ENCODE peak calls at places on chromosome 16, in six cellular contexts. V is PC-3, B is GM23248, G is SK-N-MC, U is HepG2, H is mammary epithelial cell. F is an unnamed sample.

GRCh38 chr16:7107436-7107835 is 225.2 kb upstream of the RBFOX1 start:
- DNase-seq in V (no peak), B (no peak), G (no peak), U (no peak), H (no peak), F (no peak)

GRCh38 chr16:54242199-54242598 is 44.4 kb downstream of the IRX3 start:
- DNase-seq in V (peak), B (no peak), G (no peak), U (peak), H (peak), F (peak)

GRCh38 chr16:82655315-82655714 is 28.5 kb downstream of the CDH13 start:
- DNase-seq in V (no peak), B (peak), G (no peak), U (no peak), H (no peak), F (no peak)

GRCh38 chr16:82700541-82701240 is 73.9 kb downstream of the CDH13 start:
- DNase-seq in V (no peak), B (peak), G (no peak), U (no peak), H (no peak), F (no peak)

GRCh38 chr16:60929-61878 is 7.6 kb downstream of the SNRNP25 start:
- DNase-seq in V (no peak), B (no peak), G (no peak), U (no peak), H (no peak), F (no peak)

GRCh38 chr16:83953796-83954576 is 946 bp downstream of the OSGIN1 start:
- DNase-seq in V (peak), B (peak), G (no peak), U (peak), H (peak), F (peak)

GRCh38 chr16:81752225-81752875 is 26.7 kb upstream of the PLCG2 start:
- DNase-seq in V (no peak), B (peak), G (no peak), U (no peak), H (no peak), F (no peak)

GRCh38 chr16:20372696-20373095 is 20.2 kb upstream of the UMOD start:
- DNase-seq in V (peak), B (peak), G (no peak), U (no peak), H (no peak), F (no peak)

DNA sequence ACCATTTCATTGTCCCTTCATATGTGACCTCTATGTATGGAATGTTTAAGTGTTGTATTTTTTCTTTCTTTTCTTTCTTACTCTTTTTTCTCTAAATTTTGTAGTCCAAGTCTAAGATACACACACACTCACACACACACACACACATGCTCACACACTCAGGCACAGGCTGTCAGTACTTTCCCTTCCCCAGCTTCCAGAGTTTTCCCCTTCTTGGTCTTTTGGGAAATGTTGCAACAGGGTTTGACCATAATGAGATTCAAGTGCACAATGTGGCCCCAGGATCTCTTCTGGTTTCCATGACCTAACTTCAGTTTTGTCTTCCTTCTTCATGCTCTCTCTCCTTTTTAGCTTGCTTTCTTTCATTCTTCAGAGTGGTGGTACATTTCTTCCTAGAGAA is 289.8 kb upstream of the FOXF1 start:
- DNase-seq in V (no peak), B (no peak), G (no peak), U (no peak), H (no peak), F (no peak)
- TF ChIP-seq EZH2 in V (no peak), B (no peak), G (no peak), U (no peak), H (no peak), F (no peak)

DNA sequence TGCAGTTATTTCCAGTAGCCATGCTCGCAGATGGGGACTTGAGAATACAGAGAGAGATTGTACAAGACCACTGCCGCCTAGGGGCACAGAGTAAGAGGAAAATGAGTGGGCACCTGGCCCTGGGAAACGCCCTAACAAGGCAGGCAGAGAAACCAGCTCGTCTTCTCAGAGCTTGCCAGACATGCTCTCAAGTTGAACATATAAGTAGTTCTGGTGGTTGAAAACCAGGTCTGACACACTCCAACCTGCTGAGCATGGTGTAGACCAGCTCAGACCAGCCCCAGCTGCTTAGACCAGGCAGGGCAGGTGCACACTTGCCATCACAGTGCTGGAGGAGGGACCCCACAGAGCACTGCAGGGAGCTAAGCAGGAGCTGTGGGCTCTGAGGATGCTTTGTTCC is 250.5 kb downstream of the CPPED1 start:
- DNase-seq in V (no peak), B (no peak), G (no peak), U (no peak), H (peak), F (no peak)
- TF ChIP-seq EZH2 in V (no peak), B (no peak), G (no peak), U (no peak), H (no peak), F (no peak)

DNA sequence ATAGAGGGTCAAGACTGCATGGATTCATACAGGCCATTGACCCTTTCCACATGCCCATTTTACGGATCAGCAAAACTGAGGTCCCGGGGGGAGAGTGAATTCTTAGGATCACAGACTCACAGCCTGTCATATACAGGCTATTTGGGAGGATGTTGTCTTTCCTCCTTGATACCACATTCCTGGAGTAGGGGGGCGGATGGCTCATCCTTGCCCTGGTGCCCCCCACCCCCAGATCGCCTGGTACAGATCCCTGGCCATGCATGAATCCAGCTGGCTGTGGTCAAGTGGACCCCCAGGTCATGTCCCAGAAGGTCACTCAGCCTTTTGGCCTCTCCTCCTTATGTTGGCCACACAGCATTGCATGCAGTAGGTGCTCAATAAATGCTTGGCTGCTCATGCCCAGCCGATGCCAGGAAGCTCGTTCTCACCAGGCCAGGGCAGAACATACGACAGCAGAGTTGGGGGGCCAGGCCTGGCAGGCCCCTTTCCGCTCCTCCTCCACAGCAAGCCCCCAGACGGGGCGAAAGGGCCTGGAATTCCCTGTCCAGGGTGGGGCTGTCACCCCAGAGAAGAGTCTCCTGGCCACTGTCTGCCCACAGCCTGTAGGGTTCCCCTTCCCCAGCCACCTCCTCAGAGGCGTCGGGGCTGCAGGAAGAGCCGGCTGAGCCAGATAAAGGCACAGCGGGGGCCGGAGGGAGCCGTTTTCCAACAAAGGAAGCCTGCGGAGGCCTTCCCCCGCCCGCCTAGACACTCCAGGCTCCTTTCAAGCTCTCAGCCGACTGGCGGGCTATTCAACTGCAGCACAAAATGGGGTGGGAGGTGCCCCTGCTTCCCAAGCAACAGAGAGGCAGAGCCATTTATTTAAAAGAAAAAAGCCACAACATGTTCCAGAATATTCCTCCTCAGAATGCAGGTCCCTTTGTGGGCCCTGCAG is 215.7 kb upstream of the CIBAR2 start:
- DNase-seq in V (no peak), B (no peak), G (peak), U (no peak), H (no peak), F (no peak)
- TF ChIP-seq EZH2 in V (no peak), B (no peak), G (no peak), U (no peak), H (no peak), F (no peak)

DNA sequence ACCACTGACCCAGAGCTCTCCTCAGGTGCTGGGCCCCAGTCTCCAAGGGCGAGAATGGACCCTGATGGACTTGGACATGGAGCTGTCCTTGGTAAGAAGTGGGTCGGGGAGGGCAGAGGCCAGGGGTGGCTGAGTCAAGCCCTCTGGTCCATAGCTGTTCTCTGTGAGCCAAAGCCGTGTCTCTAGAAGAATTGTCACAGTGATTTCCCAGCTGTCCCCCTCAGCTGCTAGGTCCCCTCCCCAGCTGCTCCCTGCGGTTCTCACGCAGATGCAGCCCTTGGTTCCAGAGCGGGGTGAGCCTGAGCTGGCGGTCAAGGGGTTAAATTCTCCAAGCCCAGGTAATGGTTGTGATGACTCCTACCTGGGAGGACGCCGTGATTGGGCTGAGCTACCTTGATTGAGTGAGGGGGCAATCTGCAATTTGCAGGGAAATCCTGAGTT is 1.3 kb upstream of the NOL3 start:
- DNase-seq in V (no peak), B (no peak), G (no peak), U (no peak), H (no peak), F (no peak)
- TF ChIP-seq EZH2 in V (no peak), B (no peak), G (no peak), U (no peak), H (no peak), F (no peak)

DNA sequence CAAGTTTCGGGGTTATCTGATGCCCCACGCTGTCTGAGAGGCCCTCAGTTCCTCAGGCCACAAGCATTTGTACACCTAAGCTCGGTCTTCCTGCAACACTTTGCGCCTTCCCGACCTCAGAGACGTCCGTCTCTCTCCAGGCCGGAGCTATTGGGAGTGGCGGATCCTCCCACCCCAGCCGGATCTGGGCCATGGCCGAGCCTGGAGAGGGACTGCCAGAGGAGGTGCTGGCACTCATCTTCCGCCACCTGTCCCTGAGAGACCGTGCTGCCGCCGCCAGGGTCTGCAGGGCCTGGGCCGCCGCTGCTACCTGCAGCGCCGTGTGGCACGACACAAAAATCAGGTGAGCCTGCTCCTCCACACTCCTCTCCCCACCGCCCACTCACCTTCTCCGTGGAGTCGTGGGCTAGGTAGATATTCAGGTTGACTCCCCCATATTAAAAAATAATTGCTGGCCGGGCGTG is 1.9 kb downstream of the FBXL8 start:
- DNase-seq in V (peak), B (no peak), G (no peak), U (no peak), H (no peak), F (no peak)
- TF ChIP-seq EZH2 in V (no peak), B (no peak), G (no peak), U (no peak), H (no peak), F (no peak)

DNA sequence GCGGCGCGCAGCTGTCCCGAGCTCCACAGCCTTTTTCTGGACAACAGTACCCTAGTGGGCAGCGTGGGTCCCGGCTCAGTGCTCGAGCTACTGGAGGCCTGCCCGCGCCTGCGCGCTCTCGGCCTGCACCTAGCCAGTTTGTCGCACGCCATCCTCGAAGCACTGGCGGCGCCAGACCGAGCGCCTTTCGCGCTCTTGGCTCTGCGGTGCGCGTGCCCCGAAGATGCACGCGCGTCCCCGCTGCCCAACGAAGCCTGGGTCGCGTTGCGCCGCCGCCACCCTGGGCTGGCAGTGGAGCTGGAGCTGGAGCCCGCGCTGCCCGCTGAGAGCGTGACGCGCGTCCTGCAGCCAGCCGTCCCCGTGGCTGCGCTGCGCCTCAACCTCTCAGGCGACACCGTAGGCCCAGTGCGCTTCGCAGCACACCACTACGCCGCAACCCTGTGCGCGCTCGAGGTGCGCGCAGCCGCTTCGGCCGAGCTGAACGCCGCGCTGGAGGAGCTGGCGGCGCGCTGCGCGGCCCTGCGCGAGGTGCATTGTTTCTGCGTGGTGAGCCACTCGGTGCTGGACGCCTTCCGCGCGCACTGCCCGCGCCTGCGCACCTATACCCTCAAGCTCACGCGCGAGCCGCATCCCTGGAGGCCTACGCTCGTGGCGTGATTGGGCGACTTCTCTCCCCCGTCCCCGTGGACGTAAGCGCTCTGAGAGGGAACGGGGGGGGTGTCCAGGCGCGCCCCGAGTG is 1.2 kb upstream of the HSF4 start:
- DNase-seq in V (no peak), B (no peak), G (no peak), U (no peak), H (no peak), F (no peak)
- TF ChIP-seq EZH2 in V (no peak), B (no peak), G (no peak), U (no peak), H (no peak), F (no peak)

DNA sequence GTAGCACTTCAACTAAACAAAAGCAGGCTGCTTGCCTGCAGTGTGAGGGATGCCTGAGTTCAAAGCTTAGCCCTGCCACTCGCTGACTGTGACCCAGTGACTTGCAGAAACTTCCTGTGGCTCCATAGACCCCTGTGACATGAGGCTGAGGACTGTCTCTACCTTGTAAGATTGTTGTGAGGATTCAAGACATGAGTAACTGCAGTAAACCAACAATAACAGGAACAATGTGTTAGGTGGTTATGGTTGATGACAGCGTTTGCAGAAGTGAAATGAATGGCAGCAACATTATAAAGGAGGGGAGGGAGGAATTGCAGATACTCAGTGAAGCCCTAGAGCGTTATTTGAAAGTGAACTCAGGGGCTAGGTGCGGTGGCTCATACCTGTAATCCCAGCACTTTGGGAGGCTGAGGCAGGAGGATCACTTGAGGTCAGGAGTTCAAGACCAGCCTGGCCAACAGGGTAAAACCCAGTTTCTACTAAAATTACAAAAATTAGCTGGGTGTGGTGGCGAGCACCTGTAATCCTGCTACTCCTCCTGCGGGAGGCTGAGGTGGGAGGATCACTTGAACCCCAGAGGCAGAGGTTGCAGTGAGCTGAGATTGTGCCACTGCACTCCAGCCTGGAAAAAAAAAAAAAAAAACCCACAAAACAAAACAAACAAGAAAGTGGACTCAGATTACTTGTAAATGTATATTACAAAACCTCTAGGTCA is 33.5 kb upstream of the EMP2 start:
- DNase-seq in V (no peak), B (no peak), G (no peak), U (no peak), H (no peak), F (no peak)
- TF ChIP-seq EZH2 in V (no peak), B (no peak), G (no peak), U (no peak), H (no peak), F (no peak)

DNA sequence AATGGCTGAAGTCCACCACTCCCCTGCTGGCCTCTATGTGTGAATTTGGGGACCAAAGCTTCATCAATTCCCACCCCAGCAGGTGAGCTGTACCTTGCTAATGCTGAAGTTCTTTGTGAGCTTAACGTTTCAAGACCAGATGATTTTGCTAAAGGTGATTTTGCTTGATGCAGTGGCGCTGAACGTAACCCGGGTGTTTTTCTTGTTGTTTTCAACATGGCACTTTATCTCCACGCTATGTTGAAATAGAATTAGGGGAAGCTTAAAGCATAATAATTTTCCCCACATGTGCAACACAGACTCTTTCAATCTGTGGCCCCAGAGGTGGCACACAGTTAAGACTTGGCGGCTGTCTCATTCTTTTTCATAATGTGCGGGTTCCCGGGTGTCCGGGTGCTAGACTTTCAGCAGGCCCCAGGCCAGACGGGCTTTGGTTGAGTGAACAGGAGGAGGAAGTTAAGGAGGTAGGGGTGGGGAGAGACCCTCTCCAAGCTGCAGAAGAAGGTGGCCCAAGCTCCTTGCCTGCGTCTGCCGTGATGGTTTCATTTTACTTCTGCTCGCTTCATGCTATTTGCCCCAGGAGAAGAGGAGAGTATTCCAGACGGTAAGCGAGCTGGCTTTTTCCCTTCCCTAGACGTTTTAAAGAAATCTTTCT is 4.0 kb downstream of the FOXC2 start:
- DNase-seq in V (no peak), B (no peak), G (no peak), U (no peak), H (no peak), F (no peak)
- TF ChIP-seq EZH2 in V (no peak), B (no peak), G (no peak), U (no peak), H (no peak), F (no peak)

DNA sequence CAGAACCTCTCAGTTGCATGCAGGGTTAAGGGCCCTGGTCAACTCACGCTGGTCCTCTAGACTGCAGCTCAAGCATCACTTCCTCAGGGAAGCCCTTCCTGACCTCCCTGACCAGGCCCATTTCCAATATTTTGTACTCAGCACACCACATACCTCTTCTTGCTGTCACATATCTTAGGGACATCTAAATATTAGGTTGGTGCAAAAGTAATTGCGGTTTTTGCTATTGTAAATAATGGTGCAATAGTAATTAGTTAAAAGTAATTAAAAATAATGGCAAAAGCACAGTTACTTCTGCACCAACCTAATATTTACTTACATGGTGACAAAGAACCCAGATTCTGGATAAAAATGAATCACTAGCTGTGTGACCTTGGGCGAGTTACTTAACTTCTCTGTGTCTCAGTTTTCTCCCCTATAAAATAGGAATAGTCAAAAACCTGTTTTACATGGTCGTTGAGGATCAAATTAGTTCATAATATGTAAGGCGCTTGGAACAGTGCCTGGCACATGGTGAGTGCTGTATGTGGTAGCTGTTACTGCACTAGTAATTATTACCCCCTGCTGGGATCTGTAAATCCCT is 177.4 kb downstream of the PRKCB start:
- DNase-seq in V (no peak), B (no peak), G (no peak), U (no peak), H (no peak), F (no peak)
- TF ChIP-seq EZH2 in V (no peak), B (no peak), G (no peak), U (no peak), H (no peak), F (no peak)

F was measured in PC-9.